ENCODE peak calls at places on chromosomes 1 and 21, in ten cellular contexts. P is lower lobe of right lung, X is cardiac muscle cell, B is mesendoderm, Z is fibroblast of lung, S is lung, C is left lung, R is mammary epithelial cell, Y is neuronal stem cell, A is heart right ventricle. F is an unnamed sample. For H3K36me3, the result is how much of the 10 kb centered on the place peaks cover.

GRCh38 chr1:243438815-243439214 is 183.0 kb downstream of the SDCCAG8 start:
- DNase-seq in C (no peak), Z (peak), R (no peak), B (no peak), Y (no peak), P (no peak), X (peak), A (no peak), S (no peak), F (no peak)

GRCh38 chr1:40930174-40930573 is 49.3 kb upstream of the CTPS1 start:
- DNase-seq in A (no peak), Z (no peak), S (no peak), R (no peak), B (no peak), P (no peak), Y (no peak), C (no peak), X (no peak), F (no peak)

GRCh38 chr1:30417001-30417700 is 306.2 kb downstream of the MATN1 start:
- DNase-seq in Z (no peak), Y (no peak), B (no peak), P (no peak), R (no peak), A (no peak), S (peak), X (no peak), C (no peak), F (no peak)

GRCh38 chr1:200410566-200410878 is 686 bp upstream of the ZNF281 start:
- DNase-seq in S (no peak), B (peak), Y (no peak), A (no peak), Z (peak), X (no peak), R (peak), P (no peak), C (no peak), F (no peak)

GRCh38 chr1:36925251-36925650 is 109.1 kb downstream of the GRIK3 start:
- DNase-seq in X (no peak), C (no peak), B (no peak), A (no peak), P (no peak), Z (no peak), S (no peak), Y (no peak), R (no peak), F (no peak)

GRCh38 chr21:24861471-24861870 is 745.8 kb downstream of the MRPL39 start:
- DNase-seq in X (no peak), Z (no peak), C (no peak), Y (no peak), B (no peak), S (no peak), R (no peak), A (no peak), P (no peak), F (no peak)

GRCh38 chr1:211641942-211642341 is 33.5 kb downstream of the NEK2 start:
- DNase-seq in C (no peak), P (no peak), R (no peak), X (no peak), A (no peak), Y (no peak), S (no peak), Z (no peak), B (no peak), F (no peak)

GRCh38 chr1:5754817-5755551 is 237.2 kb downstream of the NPHP4 start:
- DNase-seq in S (no peak), Y (no peak), X (no peak), P (peak), A (no peak), Z (no peak), B (no peak), R (no peak), C (no peak), F (no peak)

GRCh38 chr1:209627349-209628196 is 24.7 kb downstream of the LAMB3 start:
- DNase-seq in Y (peak), S (peak), B (peak), R (no peak), C (peak), Z (peak), A (peak), P (peak), X (peak), F (peak)

GRCh38 chr1:159921251-159921650 is 4.1 kb downstream of the TAGLN2 start:
- DNase-seq in Z (peak), P (no peak), B (no peak), X (no peak), Y (no peak), C (no peak), R (no peak), S (no peak), A (no peak), F (no peak)
- H3K27ac ChIP-seq in Z (peak), P (peak), B (no peak), X (no peak), Y (no peak), C (peak), R (no peak), S (peak), A (peak), F (no peak)

DNA sequence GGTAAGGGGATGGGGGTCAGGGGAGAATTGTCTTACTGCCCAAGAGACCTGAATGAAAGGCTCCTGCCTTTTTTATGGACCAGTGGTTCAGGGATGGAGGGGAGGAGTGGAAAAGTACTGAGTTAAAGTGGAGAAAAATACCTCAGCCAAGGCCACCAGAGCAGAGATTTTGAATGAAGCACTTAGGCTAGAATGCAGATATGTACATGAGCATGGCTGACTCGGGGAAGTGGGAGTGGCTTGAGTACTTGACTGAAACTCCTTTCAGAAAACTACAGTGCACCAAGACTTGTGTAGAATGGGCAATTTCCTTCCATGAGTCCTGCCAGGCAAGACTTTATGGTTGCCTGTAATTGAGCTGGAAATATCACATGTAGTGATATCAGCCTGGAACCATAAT is 429.6 kb upstream of the LRRC7 start:
- DNase-seq in P (no peak), C (no peak), B (no peak), S (no peak), R (no peak), A (no peak), X (no peak), Y (no peak), Z (no peak), F (no peak)
- H3K36me3 ChIP-seq in P (under half), C (under half), B (under half), S (under half), R (under half), A (under half), X (under half), Y (under half), Z (under half), F (under half)

DNA sequence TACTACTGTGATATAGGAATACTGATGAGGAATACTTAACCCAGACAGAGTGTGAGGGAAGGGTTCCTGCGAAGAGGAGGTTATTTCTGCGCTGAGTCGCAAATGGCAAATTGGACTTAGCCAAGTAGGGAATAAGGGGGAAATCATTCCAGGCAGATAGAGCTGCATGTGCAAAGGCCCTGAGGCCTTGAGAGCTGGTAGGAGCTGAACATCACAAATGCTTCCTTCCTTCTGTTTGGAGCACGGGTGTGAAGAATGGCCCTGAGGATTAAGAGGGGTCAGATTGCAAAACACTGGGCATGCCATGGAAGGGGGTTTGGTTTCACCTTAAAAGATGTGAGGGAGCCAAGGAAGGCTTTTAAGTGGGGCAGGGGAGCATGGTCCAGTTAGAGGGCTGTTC is 12.4 kb downstream of the IER5 start:
- DNase-seq in Y (no peak), Z (no peak), B (peak), A (no peak), S (no peak), C (no peak), P (no peak), R (no peak), X (no peak), F (no peak)
- H3K27ac ChIP-seq in Y (no peak), Z (peak), B (peak), A (no peak), S (no peak), C (peak), P (no peak), R (peak), X (no peak), F (no peak)

GRCh38 chr1:51282605-51283004 is 46.5 kb downstream of the RNF11 start:
- DNase-seq in P (no peak), X (no peak), A (no peak), Y (no peak), C (no peak), Z (no peak), S (no peak), R (no peak), B (no peak), F (no peak)
- H3K36me3 ChIP-seq in P (under half), X (under half), A (under half), Y (under half), C (under half), Z (under half), S (under half), R (under half), B (under half), F (under half)

GRCh38 chr1:109185990-109186703 is 27.6 kb upstream of the SARS1 start:
- DNase-seq in A (no peak), P (peak), Y (no peak), S (peak), X (no peak), C (no peak), R (no peak), Z (no peak), B (no peak), F (no peak)
- H3K27ac ChIP-seq in A (no peak), P (peak), Y (no peak), S (peak), X (no peak), C (peak), R (no peak), Z (no peak), B (no peak), F (no peak)

DNA sequence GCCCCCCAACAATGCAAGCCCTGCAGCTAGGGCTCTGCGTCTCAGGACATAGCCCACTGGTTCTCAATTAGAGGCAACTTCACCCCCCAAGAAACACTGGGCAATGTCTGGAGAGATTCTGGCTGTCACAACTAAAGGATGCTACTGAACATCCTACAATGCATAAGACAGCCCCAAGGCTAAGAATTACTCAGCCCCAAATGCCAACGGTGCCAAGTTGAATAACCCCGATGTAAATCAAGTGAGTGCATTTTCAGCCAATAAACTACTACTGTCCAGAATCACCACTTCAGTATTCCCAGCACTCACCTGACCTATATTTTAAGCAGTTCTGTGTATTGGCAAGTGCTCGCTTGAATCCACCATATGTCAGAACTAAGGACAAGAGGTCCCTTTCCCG is 6.9 kb downstream of the RIPK4 start:
- DNase-seq in R (no peak), S (no peak), Y (no peak), C (no peak), B (no peak), X (no peak), P (no peak), A (no peak), Z (no peak), F (no peak)
- H3K36me3 ChIP-seq in R (under half), S (under half), Y (under half), C (under half), B (under half), X (under half), P (under half), A (under half), Z (under half), F (under half)

GRCh38 chr21:41753001-41753725 is 13.7 kb downstream of the RIPK4 start:
- DNase-seq in A (no peak), C (no peak), P (no peak), R (no peak), B (no peak), Y (no peak), X (no peak), S (no peak), Z (no peak), F (no peak)
- H3K27ac ChIP-seq in A (no peak), C (no peak), P (no peak), R (no peak), B (no peak), Y (no peak), X (no peak), S (no peak), Z (no peak), F (no peak)

DNA sequence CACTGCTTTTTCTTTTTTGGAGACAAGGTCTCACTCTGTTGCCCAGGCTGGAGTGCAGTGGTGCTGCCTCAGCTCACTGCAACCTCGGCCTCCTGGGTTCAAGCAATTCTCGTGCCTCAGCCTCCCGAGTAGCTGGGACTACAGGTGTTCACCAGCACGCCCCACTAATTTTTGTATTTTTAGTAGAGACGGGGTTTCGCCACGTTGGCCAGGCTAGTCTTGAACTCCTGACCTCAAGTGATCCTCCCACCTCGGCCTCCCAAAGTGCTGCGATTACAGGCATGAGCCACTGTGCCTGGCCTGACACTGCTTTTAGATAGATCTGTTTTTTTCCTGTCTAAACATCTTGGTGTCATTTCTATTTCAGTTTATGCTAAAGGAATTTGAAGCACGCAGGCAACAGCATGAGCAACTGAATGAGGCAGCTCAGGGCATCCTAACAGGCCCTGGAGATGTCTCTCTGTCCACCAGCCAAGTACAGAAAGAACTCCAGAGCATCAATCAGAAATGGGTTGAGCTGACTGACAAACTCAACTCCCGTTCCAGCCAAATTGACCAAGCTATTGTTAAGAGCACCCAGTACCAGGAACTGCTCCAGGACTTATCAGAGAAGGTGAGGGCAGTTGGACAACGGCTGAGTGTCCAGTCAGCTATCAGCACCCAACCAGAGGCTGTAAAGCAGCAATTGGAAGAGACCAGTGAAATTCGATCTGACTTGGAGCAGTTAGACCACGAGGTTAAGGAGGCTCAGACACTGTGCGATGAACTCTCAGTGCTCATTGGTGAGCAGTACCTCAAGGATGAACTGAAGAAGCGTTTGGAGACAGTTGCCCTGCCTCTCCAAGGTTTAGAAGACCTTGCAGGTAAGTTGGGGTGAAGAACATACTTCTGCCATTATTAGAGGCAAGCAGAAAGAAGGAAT is 106.1 kb upstream of the BMP8A start:
- DNase-seq in Y (no peak), C (no peak), A (no peak), S (no peak), Z (peak), P (no peak), X (no peak), B (no peak), R (no peak), F (no peak)
- H3K36me3 ChIP-seq in Y (half or more), C (under half), A (half or more), S (under half), Z (under half), P (half or more), X (half or more), B (under half), R (under half), F (under half)

DNA sequence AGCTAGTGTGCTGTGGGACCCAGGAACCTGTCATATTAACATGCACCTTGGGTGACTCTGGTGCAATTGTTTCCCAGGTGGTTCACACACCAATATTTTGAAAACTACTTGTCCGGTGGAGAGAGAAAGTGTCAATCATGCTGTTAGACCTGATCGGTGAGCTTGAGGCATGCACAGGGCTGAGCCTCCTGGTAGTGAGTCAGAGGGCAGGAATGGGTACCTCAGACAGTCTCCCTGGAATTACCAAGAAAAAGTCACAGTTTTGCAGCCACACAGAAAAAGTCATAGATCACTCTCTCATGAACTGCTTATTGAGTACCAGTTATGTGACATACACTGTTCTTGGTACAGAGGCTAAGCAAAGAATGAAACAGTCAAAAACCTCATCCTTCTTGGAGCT is 140.1 kb upstream of the NFIA start:
- DNase-seq in P (no peak), X (no peak), Z (no peak), B (peak), Y (no peak), S (no peak), R (peak), A (no peak), C (no peak), F (no peak)
- H3K27ac ChIP-seq in P (no peak), X (no peak), Z (no peak), B (peak), Y (no peak), S (no peak), R (no peak), A (no peak), C (no peak), F (no peak)

GRCh38 chr1:246592695-246593094 is 26.4 kb downstream of the CNST start:
- DNase-seq in Y (no peak), A (no peak), X (peak), R (no peak), S (no peak), C (no peak), B (no peak), P (no peak), Z (peak), F (no peak)
- H3K36me3 ChIP-seq in Y (under half), A (under half), X (under half), R (under half), S (under half), C (under half), B (under half), P (under half), Z (under half), F (under half)

F was measured in ovary.